ENCODE peak calls at places on chromosomes 6 and 20, in nine cellular contexts. O, U, E, I, M, F, Q, X and K are unnamed samples.

GRCh38 chr6:125957391-125957693 is 772 bp downstream of the HINT3 start:
- DNase-seq in E (no peak), M (no peak), I (no peak), F (no peak), U (no peak), O (no peak), X (no peak), Q (no peak), K (no peak)

GRCh38 chr20:43837856-43838702 is 76.6 kb upstream of the TOX2 start:
- DNase-seq in X (no peak), Q (no peak), F (no peak), E (no peak), M (no peak), I (no peak), U (no peak), O (no peak), K (no peak)

GRCh38 chr20:23661002-23661429 is 23.3 kb upstream of the CST3 start:
- DNase-seq in X (no peak), U (no peak), I (no peak), O (no peak), M (no peak), E (no peak), Q (no peak), F (no peak), K (no peak)

GRCh38 chr6:152651986-152652385 is 14.8 kb upstream of the SYNE1 start:
- DNase-seq in O (no peak), F (no peak), M (no peak), U (peak; percentile 24), Q (no peak), I (no peak), X (no peak), E (no peak), K (no peak)

GRCh38 chr6:1773697-1774096 is 164.0 kb downstream of the FOXC1 start:
- DNase-seq in O (no peak), M (no peak), E (no peak), F (no peak), Q (no peak), U (no peak), X (no peak), I (no peak), K (no peak)

GRCh38 chr6:36946526-36946925 is 8.0 kb upstream of the PI16 start:
- DNase-seq in Q (no peak), M (no peak), E (no peak), O (no peak), I (no peak), U (no peak), X (no peak), F (no peak), K (no peak)

GRCh38 chr6:14767176-14767575 is 478.7 kb upstream of the JARID2 start:
- DNase-seq in I (no peak), O (no peak), X (no peak), M (no peak), F (no peak), E (no peak), U (no peak), Q (no peak), K (no peak)

GRCh38 chr20:13793001-13793400 is 8.2 kb downstream of the NDUFAF5 start:
- DNase-seq in U (no peak), M (no peak), E (no peak), X (no peak), O (no peak), Q (no peak), I (no peak), F (no peak), K (no peak)

GRCh38 chr20:58705525-58705924 is 12.9 kb downstream of the NPEPL1 start:
- DNase-seq in Q (no peak), E (no peak), U (no peak), F (no peak), M (no peak), X (peak; percentile 16), I (no peak), O (no peak), K (no peak)

GRCh38 chr6:75600694-75601265 is 900 bp upstream of the SENP6 start:
- DNase-seq in Q (no peak), U (peak; percentile 28), X (no peak), E (no peak), I (no peak), F (no peak), M (no peak), O (no peak), K (no peak)

GRCh38 chr20:9889270-9889981 is 50.5 kb upstream of the PAK5 start:
- DNase-seq in X (no peak), M (no peak), F (no peak), U (no peak), I (no peak), E (no peak), Q (no peak), O (no peak), K (no peak)

GRCh38 chr6:74480561-74480960 is 725.3 kb downstream of the COL12A1 start:
- DNase-seq in I (no peak), M (no peak), F (no peak), U (peak; percentile 8), X (no peak), Q (no peak), E (no peak), O (no peak), K (no peak)

GRCh38 chr6:85468326-85468725 is 18.4 kb downstream of the NT5E start:
- DNase-seq in F (no peak), E (no peak), I (no peak), M (no peak), Q (no peak), U (peak; percentile 60), X (no peak), O (no peak), K (no peak)

GRCh38 chr20:25553819-25554296 is 31.5 kb downstream of the NINL start:
- DNase-seq in X (no peak), I (no peak), M (peak; percentile 69), F (peak; percentile 23), Q (no peak), U (peak; percentile 82), E (no peak), O (no peak), K (no peak)

GRCh38 chr20:44187763-44188709 is 1.0 kb upstream of the JPH2 start:
- DNase-seq in O (no peak), U (no peak), M (no peak), X (no peak), E (no peak), Q (no peak), I (no peak), F (peak; percentile 53), K (peak; percentile 53)

GRCh38 chr6:21340563-21340962 is 253.0 kb upstream of the SOX4 start:
- DNase-seq in U (no peak), X (no peak), F (peak; percentile 20), M (no peak), E (no peak), O (no peak), I (no peak), Q (peak; percentile 51), K (no peak)

GRCh38 chr6:21337263-21337662 is 256.3 kb upstream of the SOX4 start:
- DNase-seq in X (no peak), M (no peak), F (no peak), E (no peak), O (no peak), U (no peak), Q (no peak), I (no peak), K (no peak)

GRCh38 chr6:21342496-21342895 is 251.1 kb upstream of the SOX4 start:
- DNase-seq in X (no peak), U (no peak), M (no peak), F (no peak), Q (peak; percentile 57), I (no peak), E (no peak), O (no peak), K (peak; percentile 37)

GRCh38 chr6:21341910-21342309 is 251.6 kb upstream of the SOX4 start:
- DNase-seq in Q (peak; percentile 58), M (no peak), X (no peak), I (no peak), U (no peak), F (no peak), O (no peak), E (no peak), K (no peak)
- H3K4me3 ChIP-seq in Q (no peak overlapping the region), M (no peak overlapping the region), X (no peak overlapping the region), I (no peak overlapping the region), U (no peak overlapping the region), F (no peak overlapping the region), O (no peak overlapping the region), E (no peak overlapping the region), K (no peak overlapping the region)

DNA sequence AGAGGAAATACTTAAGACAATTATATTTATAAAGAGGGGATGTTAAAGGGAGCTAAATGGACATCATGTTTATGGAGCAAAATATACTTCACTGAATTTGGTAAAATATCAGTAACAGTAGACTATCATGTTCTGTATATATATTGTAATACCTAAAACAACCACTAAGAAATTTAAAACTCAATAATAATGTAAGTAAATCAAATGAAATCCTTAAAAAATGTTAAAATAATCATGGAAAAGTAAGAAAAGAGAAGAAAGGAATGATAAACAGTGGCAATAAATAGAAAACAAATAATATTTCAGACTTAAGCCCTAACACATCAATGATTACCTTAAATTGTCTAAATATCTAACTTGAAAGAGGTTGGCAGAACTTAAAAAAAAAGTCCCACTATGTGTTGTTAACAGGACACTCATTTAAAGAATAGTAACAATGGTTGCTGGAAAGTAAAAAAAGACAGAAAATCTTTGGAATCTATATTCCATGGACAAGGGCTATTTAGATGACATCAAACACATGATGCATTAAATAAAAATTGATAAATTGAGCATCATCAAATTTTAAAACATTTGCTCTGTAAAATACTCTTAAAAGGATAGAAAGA is 842.2 kb upstream of the MAP3K7 start:
- DNase-seq in Q (no peak), F (no peak), E (no peak), M (no peak), X (no peak), O (no peak), I (no peak), U (no peak), K (no peak)
- TF ChIP-seq CTCF in Q (no peak), F (no peak), E (no peak), M (no peak), X (no peak), O (no peak), I (no peak), U (no peak), K (no peak)

DNA sequence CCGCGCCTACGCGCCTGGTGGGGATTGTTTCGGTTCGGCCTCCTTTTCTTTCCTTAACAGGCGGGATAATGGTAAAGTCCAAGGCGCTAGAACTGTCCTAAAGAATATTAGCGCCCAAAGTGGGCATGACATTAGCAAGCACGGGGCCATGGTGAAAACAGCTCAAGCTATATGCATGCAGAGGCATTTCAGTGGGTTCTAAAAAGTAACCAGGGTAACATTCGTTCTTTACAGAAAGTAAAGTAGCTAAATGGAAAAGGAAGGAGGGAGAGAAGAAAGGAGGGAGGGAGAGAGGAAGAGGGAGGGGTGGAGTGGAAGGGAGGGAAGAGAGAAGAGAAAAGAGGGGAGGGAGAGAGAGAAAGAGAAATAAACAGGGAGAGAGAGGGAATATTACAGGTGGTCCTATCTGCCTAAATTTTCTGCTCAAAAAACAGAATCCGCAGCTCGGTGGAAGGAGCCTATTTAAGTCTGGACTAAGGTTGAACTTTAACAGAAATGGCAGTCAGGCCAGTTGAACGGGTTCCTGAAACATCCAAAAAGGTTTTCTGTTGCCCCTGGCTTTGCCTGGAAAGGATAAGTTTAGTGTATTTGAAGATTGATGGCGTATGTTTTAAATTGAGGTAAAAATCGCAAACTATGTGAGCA is 2.0 kb downstream of the TFAP2B start:
- DNase-seq in X (no peak), F (no peak), Q (no peak), M (no peak), E (no peak), I (no peak), U (no peak), O (no peak), K (no peak)
- H3K4me3 ChIP-seq in X (no peak overlapping the region), F (no peak overlapping the region), Q (no peak overlapping the region), M (no peak overlapping the region), E (no peak overlapping the region), I (no peak overlapping the region), U (no peak overlapping the region), O (no peak overlapping the region), K (no peak overlapping the region)

GRCh38 chr6:64280569-64280968 is 645.0 kb downstream of the PHF3 start:
- DNase-seq in O (no peak), E (no peak), I (peak; percentile 21), Q (no peak), F (peak; percentile 3), U (peak; percentile 55), M (peak; percentile 30), X (no peak), K (no peak)
- TF ChIP-seq CTCF in O (no peak), E (peak; percentile 16), I (peak; percentile 29), Q (no peak), F (peak; percentile 54), U (peak; percentile 55), M (peak; percentile 63), X (no peak), K (no peak)